ENCODE peak calls at places on chromosomes 4 and X, in five cellular contexts. One of them, this sample, is unnamed.

GRCh38 chr4:105989411-105990242 is 94.4 kb downstream of the NPNT start:
- DNase-seq in pancreas: no peak
- DNase-seq in uterus: no peak
- DNase-seq in cardiac muscle cell: no peak
- DNase-seq in WERI-Rb-1: no peak
- DNase-seq in this sample: no peak

GRCh38 chrX:113675278-113675677 is 834.6 kb upstream of the AMOT start:
- DNase-seq in WERI-Rb-1: no peak
- DNase-seq in uterus: no peak
- DNase-seq in cardiac muscle cell: no peak
- DNase-seq in pancreas: no peak
- DNase-seq in this sample: no peak

GRCh38 chr4:1973218-1973617 is 35.6 kb downstream of the NELFA start:
- DNase-seq in uterus: no peak
- DNase-seq in cardiac muscle cell: no peak
- DNase-seq in WERI-Rb-1: no peak
- DNase-seq in pancreas: no peak
- DNase-seq in this sample: no peak

GRCh38 chr4:152348670-152349069 is 187.2 kb downstream of the FBXW7 start:
- DNase-seq in uterus: no peak
- DNase-seq in cardiac muscle cell: peak; percentile 7
- DNase-seq in pancreas: no peak
- DNase-seq in WERI-Rb-1: no peak
- DNase-seq in this sample: no peak

GRCh38 chr4:112882286-112882685 is 167.2 kb upstream of the ANK2 start:
- DNase-seq in cardiac muscle cell: no peak
- DNase-seq in WERI-Rb-1: no peak
- DNase-seq in uterus: no peak
- DNase-seq in pancreas: no peak
- DNase-seq in this sample: no peak

GRCh38 chrX:103254171-103254824 is 657 bp downstream of the TCEAL8 start:
- DNase-seq in pancreas: peak; percentile 69
- DNase-seq in cardiac muscle cell: peak; percentile 90
- DNase-seq in uterus: peak; percentile 40
- DNase-seq in WERI-Rb-1: peak; percentile 73
- DNase-seq in this sample: peak; percentile 9

GRCh38 chr4:155071962-155072361 is 136.5 kb upstream of the NPY2R start:
- DNase-seq in cardiac muscle cell: no peak
- DNase-seq in pancreas: no peak
- DNase-seq in WERI-Rb-1: no peak
- DNase-seq in uterus: no peak
- DNase-seq in this sample: no peak

GRCh38 chrX:24241822-24242648 is 71.8 kb downstream of the SUPT20HL2 start:
- DNase-seq in uterus: no peak
- DNase-seq in WERI-Rb-1: no peak
- DNase-seq in pancreas: no peak
- DNase-seq in cardiac muscle cell: peak; percentile 60
- DNase-seq in this sample: peak; percentile 27

GRCh38 chr4:6962211-6963041 is 52.8 kb downstream of the TBC1D14 start:
- DNase-seq in WERI-Rb-1: no peak
- DNase-seq in cardiac muscle cell: no peak
- DNase-seq in uterus: no peak
- DNase-seq in pancreas: peak; percentile 73
- DNase-seq in this sample: no peak

GRCh38 chr4:14641871-14642270 is 360.4 kb upstream of the CPEB2 start:
- DNase-seq in uterus: no peak
- DNase-seq in pancreas: no peak
- DNase-seq in WERI-Rb-1: no peak
- DNase-seq in cardiac muscle cell: no peak
- DNase-seq in this sample: no peak

GRCh38 chrX:76220856-76221255 is 48.0 kb downstream of the PBDC1 start:
- DNase-seq in WERI-Rb-1: no peak
- DNase-seq in uterus: no peak
- DNase-seq in pancreas: no peak
- DNase-seq in cardiac muscle cell: no peak
- DNase-seq in this sample: no peak

GRCh38 chr4:72828864-72829263 is 240.7 kb downstream of the COX18 start:
- DNase-seq in cardiac muscle cell: no peak
- DNase-seq in pancreas: no peak
- DNase-seq in WERI-Rb-1: no peak
- DNase-seq in uterus: no peak
- DNase-seq in this sample: no peak

GRCh38 chr4:148834804-148835598 is 392.8 kb upstream of the NR3C2 start:
- DNase-seq in pancreas: no peak
- DNase-seq in uterus: no peak
- DNase-seq in WERI-Rb-1: no peak
- DNase-seq in cardiac muscle cell: peak; percentile 84
- DNase-seq in this sample: peak; percentile 17

GRCh38 chr4:39466747-39467146 is 7.9 kb downstream of the LIAS start:
- DNase-seq in WERI-Rb-1: no peak
- DNase-seq in pancreas: no peak
- DNase-seq in uterus: no peak
- DNase-seq in cardiac muscle cell: no peak
- DNase-seq in this sample: no peak

GRCh38 chr4:64897683-64898082 is 488.4 kb upstream of the TECRL start:
- DNase-seq in cardiac muscle cell: no peak
- DNase-seq in uterus: no peak
- DNase-seq in WERI-Rb-1: no peak
- DNase-seq in pancreas: no peak
- DNase-seq in this sample: no peak

GRCh38 chrX:115561605-115562491 is 874 bp downstream of the PLS3 start:
- DNase-seq in uterus: peak; percentile 60
- DNase-seq in cardiac muscle cell: peak; percentile 77
- DNase-seq in pancreas: peak; percentile 68
- DNase-seq in WERI-Rb-1: peak; percentile 77
- DNase-seq in this sample: peak; percentile 69

GRCh38 chrX:1212532-1212931 is at the start of gene CRLF2:
- DNase-seq in pancreas: no peak
- DNase-seq in WERI-Rb-1: no peak
- DNase-seq in cardiac muscle cell: no peak
- DNase-seq in uterus: no peak
- DNase-seq in this sample: peak; percentile 14

DNA sequence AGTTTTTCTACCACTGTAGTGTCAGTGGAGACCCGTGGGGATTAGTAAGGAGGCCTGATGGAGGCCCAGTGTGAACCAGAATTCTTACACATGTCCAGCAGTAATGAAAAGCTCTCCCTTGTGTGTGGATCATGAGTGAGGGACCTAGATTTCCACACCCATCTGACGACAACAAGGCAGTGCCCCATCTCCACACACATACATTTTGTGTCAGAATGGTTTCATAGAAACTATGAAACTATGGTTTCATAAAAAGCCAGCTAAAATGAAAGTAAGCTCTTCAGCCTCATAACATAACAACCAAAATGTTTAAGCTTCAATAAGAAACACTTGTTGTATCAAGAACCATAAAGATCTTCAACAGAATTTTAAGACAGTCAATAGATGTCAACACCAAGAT is 884.5 kb upstream of the ADGRL3 start:
- DNase-seq in cardiac muscle cell: no peak
- DNase-seq in pancreas: no peak
- DNase-seq in uterus: no peak
- DNase-seq in WERI-Rb-1: no peak
- DNase-seq in this sample: no peak
- H3K4me3 ChIP-seq in cardiac muscle cell: no peak overlapping the region
- H3K4me3 ChIP-seq in pancreas: no peak overlapping the region
- H3K4me3 ChIP-seq in uterus: no peak overlapping the region
- H3K4me3 ChIP-seq in WERI-Rb-1: no peak overlapping the region
- H3K4me3 ChIP-seq in this sample: no peak overlapping the region

DNA sequence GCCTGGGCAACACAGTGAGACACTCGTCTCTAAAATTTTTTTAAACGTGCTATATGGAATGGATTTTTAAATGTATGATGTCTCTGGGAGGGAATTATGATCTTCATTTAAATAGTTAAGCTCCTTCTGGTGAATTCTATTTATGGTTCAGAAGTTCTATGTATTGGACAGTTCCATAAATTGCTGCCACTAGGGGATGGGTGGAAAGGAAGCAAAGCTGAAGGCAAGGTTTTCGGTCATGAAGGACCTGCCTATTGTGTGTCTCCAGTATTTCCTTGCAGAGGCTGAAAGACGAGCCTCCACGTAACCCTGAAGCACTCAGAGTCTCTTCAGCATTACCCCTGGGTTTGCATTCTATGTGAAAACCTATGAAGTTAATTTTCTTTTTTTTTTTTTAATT is 451.5 kb upstream of the FAT1 start:
- DNase-seq in WERI-Rb-1: no peak
- DNase-seq in cardiac muscle cell: no peak
- DNase-seq in uterus: no peak
- DNase-seq in pancreas: no peak
- DNase-seq in this sample: no peak
- TF ChIP-seq CTCF in WERI-Rb-1: no peak
- TF ChIP-seq CTCF in cardiac muscle cell: no peak
- TF ChIP-seq CTCF in uterus: no peak
- TF ChIP-seq CTCF in pancreas: no peak
- TF ChIP-seq CTCF in this sample: no peak

DNA sequence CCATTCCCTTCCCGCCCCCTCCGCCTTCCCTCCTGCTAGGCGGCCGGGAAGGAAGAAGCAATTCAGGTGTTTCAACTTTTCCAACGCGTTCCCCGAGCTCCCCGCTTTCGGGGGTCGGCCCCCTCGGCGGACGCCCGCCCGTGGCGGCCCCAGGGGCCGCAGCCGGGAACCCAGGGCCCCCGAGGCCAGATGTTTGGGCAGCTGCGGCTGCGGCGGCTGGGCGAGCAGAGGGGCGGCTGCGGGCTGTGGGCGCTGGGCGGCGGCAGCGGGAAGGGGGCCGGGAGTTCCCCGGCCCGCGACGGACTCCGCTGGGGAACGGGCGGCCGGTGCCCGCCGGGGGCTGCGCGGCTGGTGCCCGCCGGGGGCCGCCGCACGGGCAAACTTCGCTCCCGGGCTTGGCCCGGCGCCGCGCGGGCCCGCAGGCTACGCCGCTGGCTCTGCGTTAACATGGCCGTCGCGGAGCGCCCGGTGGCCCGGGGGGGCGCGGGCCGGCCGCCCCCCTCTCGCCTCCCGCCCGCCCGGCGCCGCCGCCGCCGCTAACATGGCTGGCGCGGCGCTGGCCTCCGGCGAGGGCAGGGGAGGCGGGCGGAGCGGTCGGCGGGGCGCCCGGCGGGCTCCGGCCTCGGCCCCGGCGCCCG is 510 bp downstream of the HMGB3 start:
- DNase-seq in pancreas: no peak
- DNase-seq in cardiac muscle cell: peak; percentile 26
- DNase-seq in uterus: no peak
- DNase-seq in WERI-Rb-1: no peak
- DNase-seq in this sample: peak; percentile 20
- H3K4me3 ChIP-seq in pancreas: peak overlapping the region; percentile 54
- H3K4me3 ChIP-seq in cardiac muscle cell: peak overlapping the region; percentile 70
- H3K4me3 ChIP-seq in uterus: no peak overlapping the region
- H3K4me3 ChIP-seq in WERI-Rb-1: peak overlapping the region; percentile 64
- H3K4me3 ChIP-seq in this sample: peak overlapping the region; percentile 50

DNA sequence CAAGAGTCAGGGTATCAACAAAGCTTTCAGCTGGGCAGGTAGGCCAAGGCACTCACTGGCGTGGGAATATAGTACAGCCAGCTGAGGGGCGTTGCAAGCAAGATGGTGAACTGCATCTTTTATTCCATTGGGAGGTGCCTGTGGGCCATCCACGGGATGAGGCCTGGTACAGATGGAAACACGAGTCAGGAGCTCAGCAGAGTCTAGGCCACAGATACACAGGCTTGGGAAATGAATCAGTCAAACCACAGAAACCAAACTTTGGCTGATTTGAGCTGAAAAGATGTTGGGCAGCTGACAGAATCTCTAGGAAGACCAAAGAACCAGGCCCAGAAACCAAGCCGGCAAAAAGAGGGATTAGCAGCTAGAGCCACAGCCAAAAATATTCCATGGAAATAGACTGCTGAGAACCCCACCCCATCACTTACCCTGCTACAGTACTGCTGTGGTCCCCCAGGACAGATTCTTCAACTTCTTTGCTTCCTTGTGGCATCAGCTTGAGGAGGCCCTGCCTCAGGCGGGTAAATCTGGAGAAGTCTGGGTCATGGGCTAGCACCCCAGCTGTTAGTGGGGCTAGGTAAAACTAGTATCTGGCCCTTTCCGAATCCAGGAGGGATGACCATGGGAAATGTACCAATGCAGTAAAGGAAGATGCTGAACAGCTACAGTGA is 75.4 kb downstream of the TMEM131L start:
- DNase-seq in cardiac muscle cell: no peak
- DNase-seq in pancreas: no peak
- DNase-seq in uterus: no peak
- DNase-seq in WERI-Rb-1: no peak
- DNase-seq in this sample: peak; percentile 81
- TF ChIP-seq CTCF in cardiac muscle cell: no peak
- TF ChIP-seq CTCF in pancreas: no peak
- TF ChIP-seq CTCF in uterus: no peak
- TF ChIP-seq CTCF in WERI-Rb-1: no peak
- TF ChIP-seq CTCF in this sample: peak; percentile 3